ENCODE peak calls at places on chromosomes 13 and 19, in five cellular contexts. Q is neural progenitor cell, F is IMR-90, A is neuronal stem cell, E is astrocyte. S is an unnamed sample.

GRCh38 chr19:2523630-2524311 is 47.8 kb downstream of the GADD45B start:
- DNase-seq in Q (peak), F (peak), A (no peak), E (peak), S (no peak)

GRCh38 chr13:37598572-37598971 is at the start of gene POSTN:
- DNase-seq in Q (no peak), F (peak), A (no peak), E (peak), S (no peak)

GRCh38 chr13:44322928-44323327 is 50.7 kb upstream of the SERP2 start:
- DNase-seq in Q (no peak), F (no peak), A (no peak), E (no peak), S (no peak)

GRCh38 chr13:42892760-42893159 is 99.3 kb downstream of the EPSTI1 start:
- DNase-seq in Q (no peak), F (peak), A (no peak), E (no peak), S (no peak)

GRCh38 chr19:50723069-50723468 is at the start of gene CLEC11A:
- DNase-seq in Q (no peak), F (peak), A (no peak), E (no peak), S (no peak)

GRCh38 chr13:73687087-73687486 is 447.1 kb downstream of the KLF12 start:
- DNase-seq in Q (no peak), F (no peak), A (no peak), E (no peak), S (peak)

GRCh38 chr13:64164435-64164834 is 2748.8 kb upstream of the PCDH20 start:
- DNase-seq in Q (no peak), F (no peak), A (no peak), E (no peak), S (no peak)

GRCh38 chr19:18939922-18940775 is 868 bp downstream of the HOMER3 start:
- DNase-seq in Q (peak), F (peak), A (peak), E (peak), S (peak)

GRCh38 chr19:55133639-55134444 is 15.2 kb downstream of the TNNT1 start:
- DNase-seq in Q (no peak), F (no peak), A (no peak), E (no peak), S (no peak)

GRCh38 chr13:79936368-79937136 is 404.4 kb downstream of the SPRY2 start:
- DNase-seq in Q (no peak), F (peak), A (no peak), E (peak), S (peak)

GRCh38 chr13:29676941-29677452 is 81.5 kb upstream of the SLC7A1 start:
- DNase-seq in Q (peak), F (peak), A (no peak), E (peak), S (peak)
- H3K9ac ChIP-seq in Q (no peak), F (no peak), A (no peak), E (peak), S (no peak)

DNA sequence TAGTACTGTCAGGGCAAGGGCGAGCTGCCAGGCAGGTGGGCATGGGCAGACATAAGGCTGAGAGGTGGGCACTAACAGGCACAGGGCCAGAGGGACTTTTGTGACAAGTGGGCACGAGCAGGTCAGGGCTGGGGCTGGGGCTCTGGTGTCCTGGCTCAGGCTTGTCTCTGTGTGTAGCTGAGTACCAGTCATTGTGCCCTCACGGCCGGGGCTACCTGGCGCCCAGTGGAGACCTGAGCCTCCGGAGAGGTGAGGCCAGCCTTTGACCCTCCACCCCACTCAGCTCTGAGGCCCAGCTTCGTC is 21.6 kb downstream of the LTBP4 start:
- DNase-seq in Q (no peak), F (no peak), A (no peak), E (no peak), S (no peak)
- H3K27ac ChIP-seq in Q (no peak), F (no peak), A (no peak), E (peak), S (no peak)

DNA sequence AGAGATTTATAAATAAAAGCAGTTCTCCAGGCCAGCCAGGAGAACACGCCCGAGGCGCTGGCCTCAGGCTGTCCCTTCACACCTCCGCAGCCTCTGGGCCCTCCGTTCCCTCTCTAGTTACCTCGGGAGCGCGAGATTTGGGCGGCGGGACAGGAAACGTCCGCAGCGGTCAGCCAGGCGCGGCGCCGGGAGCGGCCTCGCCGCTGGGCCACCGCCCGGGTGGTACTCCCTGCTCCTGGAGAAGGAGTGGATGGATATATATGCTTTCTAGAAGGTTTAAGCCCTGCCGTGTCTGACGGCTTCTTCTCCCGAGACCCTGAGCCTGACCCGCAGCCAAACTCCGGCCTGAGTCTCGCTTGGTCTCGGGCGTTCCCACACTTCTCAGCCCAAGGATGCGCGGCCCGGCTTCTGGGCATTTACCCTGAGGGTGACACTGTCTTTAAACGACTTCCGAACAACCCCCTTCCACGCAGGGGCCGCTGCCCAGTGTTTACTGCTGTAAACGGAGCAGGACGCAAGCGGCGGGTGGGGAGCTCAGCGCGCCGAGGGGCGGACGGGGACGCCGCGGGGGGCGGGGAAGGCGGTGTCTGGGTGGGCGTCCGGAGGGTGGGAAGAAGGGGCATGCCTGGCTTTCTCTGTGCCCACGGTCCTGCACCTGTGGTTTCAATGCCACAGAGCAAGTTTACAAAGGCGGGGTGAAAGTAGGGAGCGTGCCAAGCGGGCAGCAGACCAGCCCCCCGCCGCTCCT is 2.0 kb upstream of the ZIC2 start:
- DNase-seq in Q (peak), F (no peak), A (no peak), E (no peak), S (no peak)
- H3K9ac ChIP-seq in Q (peak), F (no peak), A (peak), E (peak), S (no peak)

DNA sequence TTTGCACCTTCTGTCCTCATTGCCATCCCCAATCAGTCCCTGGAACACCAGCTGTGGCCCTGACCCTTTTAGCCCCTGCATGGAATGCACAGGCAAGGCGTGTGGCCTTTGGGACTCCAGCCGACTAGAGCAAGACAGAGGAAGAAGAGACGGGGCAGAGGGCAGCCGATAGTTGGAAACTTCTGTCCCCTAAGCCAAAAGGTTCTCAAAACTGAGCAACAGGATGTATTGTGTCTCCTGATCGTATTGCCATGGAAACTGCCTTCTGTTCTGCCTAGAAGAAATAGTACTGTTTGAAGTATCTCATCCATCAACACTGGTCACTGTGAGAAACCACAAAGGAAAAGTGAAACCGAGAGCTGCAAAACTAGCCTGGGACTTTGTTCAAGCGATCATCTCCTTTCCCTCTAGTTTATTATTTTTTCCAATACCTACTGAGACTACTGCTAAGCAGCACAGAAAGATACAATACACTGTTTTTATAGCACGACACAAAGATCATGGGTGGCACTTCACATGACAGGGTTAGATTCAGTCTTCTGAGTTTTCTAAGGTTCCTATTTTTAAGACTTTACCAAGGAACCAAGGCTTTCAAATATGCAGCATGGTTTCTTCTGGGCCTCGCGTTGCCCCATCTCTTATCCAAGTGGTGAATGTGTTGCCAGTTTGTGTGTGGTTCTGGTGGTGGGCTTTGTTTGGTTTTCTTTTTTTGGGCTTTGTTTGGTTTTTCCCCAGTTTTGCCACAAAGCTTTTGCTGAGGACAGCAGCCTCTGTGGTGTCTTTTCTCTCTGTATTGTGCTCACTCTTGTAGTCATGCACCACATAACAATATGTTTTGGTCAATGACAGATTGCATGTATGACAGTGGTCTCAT is 49.3 kb upstream of the GPR183 start:
- DNase-seq in Q (no peak), F (peak), A (no peak), E (peak), S (peak)
- H3K27ac ChIP-seq in Q (no peak), F (no peak), A (no peak), E (peak), S (peak)

GRCh38 chr19:341386-342127 is 3.0 kb downstream of the MIER2 start:
- DNase-seq in Q (no peak), F (no peak), A (no peak), E (no peak), S (no peak)
- H3K9ac ChIP-seq in Q (peak), F (no peak), A (no peak), E (peak), S (no peak)

GRCh38 chr13:51261610-51262249 is 39.5 kb downstream of the FAM124A start:
- DNase-seq in Q (no peak), F (no peak), A (no peak), E (no peak), S (no peak)
- H3K27ac ChIP-seq in Q (peak), F (no peak), A (no peak), E (no peak), S (no peak)

GRCh38 chr19:3773814-3774515 is 1.9 kb upstream of the RAX2 start:
- DNase-seq in Q (no peak), F (no peak), A (no peak), E (no peak), S (no peak)
- H3K9ac ChIP-seq in Q (no peak), F (no peak), A (no peak), E (no peak), S (no peak)

S was measured in fibroblast of lung.